ENCODE peak calls at places on chromosomes 16 and 17, in four cellular contexts. B is left ventricle myocardium inferior, G is activated T-helper 1 cell treated with Interleukin-2 at 50 U/mL for 16 hours, H is NCI-H1092. W is an unnamed sample.

GRCh38 chr16:51237861-51238378 is 86.8 kb upstream of the SALL1 start:
- DNase-seq in G (no peak), B (no peak), H (peak), W (no peak)

GRCh38 chr16:70750893-70751467 is 50.0 kb downstream of the VAC14 start:
- DNase-seq in B (peak), G (no peak), H (no peak), W (no peak)

GRCh38 chr17:56810286-56810781 is 23.4 kb downstream of the C17orf67 start:
- DNase-seq in H (no peak), G (no peak), B (peak), W (no peak)

GRCh38 chr16:84117482-84117843 is 721 bp upstream of the MBTPS1 start:
- DNase-seq in H (peak), G (no peak), B (no peak), W (peak)

GRCh38 chr17:68580236-68580903 is 20.8 kb downstream of the FAM20A start:
- DNase-seq in H (no peak), B (no peak), G (no peak), W (no peak)

GRCh38 chr17:7336240-7337175 is at the start of gene ACAP1:
- DNase-seq in H (no peak), B (no peak), G (peak), W (peak)

GRCh38 chr17:7113273-7114071 is 1.1 kb downstream of the ASGR2 start:
- DNase-seq in B (no peak), H (no peak), G (no peak), W (peak)

GRCh38 chr17:65320856-65321255 is 183.7 kb downstream of the RGS9 start:
- DNase-seq in B (no peak), G (no peak), H (no peak), W (no peak)

GRCh38 chr16:46688101-46688656 is 799 bp downstream of the VPS35 start:
- DNase-seq in H (no peak), G (no peak), B (peak), W (no peak)

GRCh38 chr17:49717371-49717841 is 9.6 kb upstream of the SLC35B1 start:
- DNase-seq in H (no peak), G (no peak), B (no peak), W (no peak)

GRCh38 chr17:4751925-4752324 is 12.2 kb upstream of the CXCL16 start:
- DNase-seq in G (no peak), B (no peak), H (no peak), W (no peak)

GRCh38 chr16:20321671-20322070 is 5.6 kb downstream of the GP2 start:
- DNase-seq in H (no peak), B (no peak), G (no peak), W (no peak)

GRCh38 chr16:64122177-64122576 is 999.7 kb downstream of the CDH11 start:
- DNase-seq in H (no peak), B (no peak), G (no peak), W (no peak)

GRCh38 chr16:66344533-66345145 is 21.9 kb upstream of the CDH5 start:
- DNase-seq in H (no peak), B (no peak), G (no peak), W (peak)

GRCh38 chr17:72476575-72476986 is 355.8 kb downstream of the SOX9 start:
- DNase-seq in B (no peak), G (no peak), H (no peak), W (no peak)

GRCh38 chr16:47565454-47565853 is 104.3 kb downstream of the PHKB start:
- DNase-seq in H (no peak), G (no peak), B (peak), W (no peak)

GRCh38 chr17:57762375-57762916 is 17.3 kb upstream of the CCDC182 start:
- DNase-seq in G (no peak), H (no peak), B (no peak), W (no peak)

GRCh38 chr17:15255713-15256454 is 9.2 kb downstream of the PMP22 start:
- DNase-seq in G (no peak), B (no peak), H (no peak), W (no peak)

GRCh38 chr16:1899641-1900451 is 18.4 kb downstream of the HS3ST6 start:
- DNase-seq in G (no peak), H (peak), B (no peak), W (no peak)

GRCh38 chr16:83843657-83844056 is 35.9 kb downstream of the HSBP1 start:
- DNase-seq in B (no peak), G (no peak), H (no peak), W (no peak)

GRCh38 chr16:24976061-24976779 is 38.9 kb downstream of the ARHGAP17 start:
- DNase-seq in H (no peak), G (no peak), B (no peak), W (no peak)

W was measured in CD4-positive, alpha-beta T cell.